ENCODE peak calls at places on chromosomes 13 and 19, in five cellular contexts. Q, M, X, B and K are unnamed samples.

GRCh38 chr13:26697069-26697955 is 63.3 kb downstream of the GPR12 start:
- DNase-seq in M (no peak), B (no peak), Q (no peak), X (no peak), K (no peak)

GRCh38 chr13:40115456-40115855 is 460.0 kb downstream of the COG6 start:
- DNase-seq in Q (no peak), M (no peak), X (no peak), B (no peak), K (no peak)

GRCh38 chr13:45196622-45197021 is 4.2 kb downstream of the KCTD4 start:
- DNase-seq in M (no peak), Q (no peak), X (no peak), B (no peak), K (no peak)

GRCh38 chr19:49441210-49441959 is at the start of gene SLC17A7:
- DNase-seq in Q (peak; percentile 86), B (no peak), X (no peak), M (no peak), K (no peak)

GRCh38 chr13:112885782-112886268 is 83.2 kb upstream of the MCF2L start:
- DNase-seq in B (peak; percentile 94), M (no peak), Q (peak; percentile 95), X (peak; percentile 70), K (no peak)

GRCh38 chr13:41064493-41064892 is 3.2 kb downstream of the WBP4 start:
- DNase-seq in M (no peak), B (no peak), Q (no peak), X (no peak), K (no peak)

GRCh38 chr19:38664503-38665211 is 17.2 kb downstream of the ACTN4 start:
- DNase-seq in Q (no peak), B (no peak), M (no peak), X (no peak), K (no peak)

GRCh38 chr19:19490247-19490968 is 24.9 kb downstream of the TSSK6 start:
- DNase-seq in X (peak; percentile 52), Q (peak; percentile 87), B (peak; percentile 75), M (peak; percentile 50), K (peak; percentile 7)

GRCh38 chr13:44278164-44278563 is 95.5 kb upstream of the SERP2 start:
- DNase-seq in B (peak; percentile 66), M (no peak), Q (no peak), X (no peak), K (no peak)

GRCh38 chr13:75357576-75358295 is 124.2 kb downstream of the TBC1D4 start:
- DNase-seq in Q (peak; percentile 77), M (no peak), B (no peak), X (no peak), K (no peak)

GRCh38 chr19:14441041-14441938 is 8.2 kb downstream of the PKN1 start:
- DNase-seq in Q (no peak), X (no peak), B (no peak), M (no peak), K (no peak)

GRCh38 chr19:13935765-13936486 is 2.3 kb downstream of the PODNL1 start:
- DNase-seq in X (no peak), M (no peak), B (no peak), Q (peak; percentile 74), K (no peak)

GRCh38 chr13:99681695-99682094 is 180.4 kb downstream of the TM9SF2 start:
- DNase-seq in Q (no peak), X (no peak), M (no peak), B (no peak), K (no peak)

GRCh38 chr13:23321534-23322241 is 111.8 kb downstream of the SACS start:
- DNase-seq in B (no peak), M (peak; percentile 63), Q (no peak), X (peak; percentile 91), K (peak; percentile 76)

GRCh38 chr19:51296331-51297093 is 14.9 kb upstream of the IGLON5 start:
- DNase-seq in B (no peak), M (no peak), X (no peak), Q (peak; percentile 33), K (no peak)

GRCh38 chr13:113098163-113098732 is 7.3 kb upstream of the F7 start:
- DNase-seq in M (no peak), X (no peak), Q (no peak), B (no peak), K (peak; percentile 12)

GRCh38 chr13:111895896-111896821 is 170.8 kb upstream of the SOX1 start:
- DNase-seq in Q (no peak), B (peak; percentile 44), M (no peak), X (no peak), K (no peak)

GRCh38 chr19:4719499-4719866 is 4.2 kb downstream of the DPP9 start:
- DNase-seq in M (no peak), X (no peak), Q (no peak), B (no peak), K (no peak)

GRCh38 chr19:46660601-46661019 is 372 bp downstream of the DACT3 start:
- DNase-seq in X (no peak), B (peak; percentile 59), Q (peak; percentile 55), M (no peak), K (no peak)

GRCh38 chr13:46507978-46508377 is 45.0 kb upstream of the LRCH1 start:
- DNase-seq in Q (no peak), B (no peak), X (no peak), M (no peak), K (no peak)

GRCh38 chr13:109243311-109243951 is 543.0 kb downstream of the IRS2 start:
- DNase-seq in M (no peak), B (no peak), Q (no peak), X (peak; percentile 80), K (peak; percentile 71)

GRCh38 chr13:41054919-41055619 is 6.2 kb upstream of the WBP4 start:
- DNase-seq in Q (peak; percentile 31), B (no peak), M (no peak), X (no peak), K (no peak)

GRCh38 chr13:83048419-83048818 is 833.9 kb downstream of the SLITRK1 start:
- DNase-seq in X (peak; percentile 5), B (no peak), M (no peak), Q (no peak), K (no peak)

GRCh38 chr19:15170345-15170744 is 30.4 kb downstream of the NOTCH3 start:
- DNase-seq in X (no peak), B (no peak), Q (no peak), M (no peak), K (no peak)

GRCh38 chr13:43767351-43767901 is 19.3 kb downstream of the ENOX1 start:
- DNase-seq in B (no peak), Q (no peak), M (no peak), X (no peak), K (no peak)

GRCh38 chr13:110314516-110315245 is 7.6 kb downstream of the COL4A2 start:
- DNase-seq in M (no peak), X (no peak), B (no peak), Q (no peak), K (no peak)

GRCh38 chr13:110310541-110311491 is 3.7 kb downstream of the COL4A2 start:
- DNase-seq in M (no peak), B (no peak), X (no peak), Q (no peak), K (no peak)

GRCh38 chr13:110309661-110310524 is 2.8 kb downstream of the COL4A2 start:
- DNase-seq in Q (peak; percentile 37), M (no peak), B (no peak), X (no peak), K (no peak)

GRCh38 chr13:110312669-110313031 is 5.6 kb downstream of the COL4A2 start:
- DNase-seq in M (no peak), B (no peak), Q (no peak), X (peak; percentile 81), K (peak; percentile 80)

DNA sequence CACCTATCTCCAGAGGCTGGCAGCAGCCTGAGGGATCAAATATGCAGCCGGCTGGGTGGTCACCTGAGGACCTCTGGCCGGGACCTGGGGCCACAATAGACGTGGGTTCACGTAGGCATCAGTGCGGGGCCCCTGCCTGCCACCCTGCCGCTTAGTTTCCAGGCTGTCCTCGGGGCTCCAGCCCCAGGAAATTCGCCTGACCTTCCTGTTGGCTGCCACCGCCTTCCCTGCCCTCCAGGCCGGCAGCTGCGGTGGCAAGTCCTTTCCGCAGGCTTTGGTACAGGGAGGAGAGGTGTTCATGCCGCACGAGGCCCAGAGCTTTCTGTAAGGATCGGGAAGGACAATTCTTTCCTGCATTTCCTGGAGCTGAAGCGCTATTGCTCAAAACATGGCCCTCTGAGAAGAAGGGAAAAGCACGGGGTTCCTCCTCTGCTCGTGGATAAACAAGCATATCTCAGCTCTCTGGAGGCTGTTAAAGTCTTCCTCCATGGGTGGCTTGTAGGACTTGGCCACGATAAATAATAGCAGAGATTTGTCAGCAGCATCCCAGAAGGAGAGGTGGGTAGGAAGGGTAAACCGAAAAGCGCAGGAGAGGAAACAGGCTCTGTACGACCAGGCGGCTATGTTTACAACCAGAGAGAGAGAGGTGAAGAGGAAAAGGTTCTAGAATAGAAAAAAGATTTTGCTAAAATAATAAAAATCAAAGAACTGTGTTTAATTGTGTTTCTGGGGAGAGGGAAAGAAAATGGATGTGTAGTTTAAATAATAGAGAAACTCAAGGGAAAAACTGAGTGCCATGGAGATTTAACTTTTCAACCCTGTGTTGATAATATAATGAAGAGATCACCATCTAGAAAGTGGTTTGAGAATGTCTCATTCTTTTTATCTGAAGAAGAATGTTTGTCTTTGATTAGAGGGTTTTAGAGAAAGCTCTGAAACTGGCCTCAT is 4.9 kb downstream of the COL4A2 start:
- DNase-seq in Q (no peak), B (no peak), M (no peak), X (no peak), K (no peak)
- H3K4me3 ChIP-seq in Q (no peak overlapping the region), B (no peak overlapping the region), M (peak overlapping the region; percentile 95), X (peak overlapping the region; percentile 7), K (peak overlapping the region; percentile 13)

DNA sequence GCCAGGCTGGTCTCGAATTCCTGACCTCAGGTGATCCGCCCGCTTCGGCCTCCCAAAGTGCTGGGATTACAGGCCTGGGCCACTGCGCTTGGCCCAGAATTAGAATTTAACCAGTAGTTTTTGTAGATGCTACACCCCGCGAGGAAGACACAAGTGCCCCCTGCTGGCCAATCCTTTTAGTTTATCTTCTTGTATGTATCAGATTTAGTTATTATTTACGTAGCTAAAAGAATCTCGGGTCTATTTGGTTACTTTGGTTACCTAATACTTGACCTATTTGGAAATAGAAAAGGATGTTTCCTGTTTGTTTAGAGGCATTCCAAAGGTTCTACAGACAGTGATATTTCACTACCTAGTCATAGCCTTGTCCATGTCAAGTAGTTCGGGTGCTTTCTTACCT is 22.0 kb downstream of the MUC16 start:
- DNase-seq in M (no peak), Q (peak; percentile 15), B (no peak), X (no peak), K (no peak)
- TF ChIP-seq CTCF in M (no peak), Q (peak; percentile 30), B (no peak), X (no peak), K (no peak)

GRCh38 chr13:103497404-103497803 is 431.2 kb upstream of the SLC10A2 start:
- DNase-seq in M (no peak), Q (no peak), B (no peak), X (no peak), K (no peak)
- H3K4me3 ChIP-seq in M (no peak overlapping the region), Q (no peak overlapping the region), B (no peak overlapping the region), X (no peak overlapping the region), K (no peak overlapping the region)

GRCh38 chr13:67235265-67235664 is 5.1 kb upstream of the PCDH9 start:
- DNase-seq in Q (no peak), B (no peak), X (no peak), M (no peak), K (no peak)
- TF ChIP-seq CTCF in Q (no peak), B (no peak), X (no peak), M (no peak), K (no peak)